ENCODE peak calls at places on chromosomes 12 and 14, in five cellular contexts. S is body of pancreas; R is heart right ventricle; O is CD8-positive, alpha-beta memory T cell; C is colonic mucosa. V is an unnamed sample.
A peak's percentile ranks its signal among the peaks of the same experiment; 100 is the strongest.

GRCh38 chr12:96099986-96100385 is 64.6 kb upstream of the LTA4H start:
- DNase-seq in C (no peak), S (no peak), R (no peak), O (no peak), V (no peak)

GRCh38 chr12:27277846-27278260 is 33.8 kb downstream of the STK38L start:
- DNase-seq in R (peak; percentile 82), C (peak; percentile 87), O (no peak), S (peak; percentile 29), V (no peak)

GRCh38 chr12:66684222-66684621 is 5.3 kb upstream of the GRIP1 start:
- DNase-seq in C (no peak), R (no peak), S (no peak), O (no peak), V (no peak)

GRCh38 chr12:19223695-19224094 is 94.2 kb downstream of the PLEKHA5 start:
- DNase-seq in C (no peak), O (no peak), S (no peak), R (no peak), V (no peak)

GRCh38 chr14:50816419-50817047 is 14.4 kb downstream of the NIN start:
- DNase-seq in O (no peak), C (no peak), S (no peak), R (peak; percentile 31), V (no peak)

GRCh38 chr14:89440997-89441909 is 24.2 kb upstream of the FOXN3 start:
- DNase-seq in R (no peak), O (no peak), C (no peak), S (no peak), V (no peak)

GRCh38 chr12:57095440-57095839 is 6.5 kb downstream of the NAB2 start:
- DNase-seq in S (no peak), O (no peak), C (no peak), R (no peak), V (no peak)

GRCh38 chr12:89648211-89648930 is 60.3 kb downstream of the ATP2B1 start:
- DNase-seq in O (no peak), S (no peak), R (no peak), C (no peak), V (no peak)

GRCh38 chr12:14260011-14260993 is 105.2 kb upstream of the ATF7IP start:
- DNase-seq in O (no peak), S (peak; percentile 96), R (peak; percentile 95), C (peak; percentile 94), V (no peak)

GRCh38 chr12:50520808-50521207 is 16.0 kb downstream of the DIP2B start:
- DNase-seq in S (no peak), O (no peak), R (peak; percentile 8), C (no peak), V (no peak)

GRCh38 chr12:19338405-19338804 is 100.9 kb upstream of the AEBP2 start:
- DNase-seq in C (no peak), O (no peak), R (no peak), S (no peak), V (no peak)

GRCh38 chr12:45775465-45775864 is 46.0 kb downstream of the ARID2 start:
- DNase-seq in C (no peak), O (no peak), S (no peak), R (no peak), V (no peak)

GRCh38 chr14:34237098-34237497 is 224.9 kb downstream of the SPTSSA start:
- DNase-seq in S (no peak), R (no peak), O (no peak), C (no peak), V (no peak)

GRCh38 chr12:114450511-114451300 is 44.8 kb upstream of the TBX5 start:
- DNase-seq in S (no peak), C (no peak), O (no peak), R (no peak), V (no peak)

GRCh38 chr12:12428961-12429657 is 72.2 kb downstream of the BORCS5 start:
- DNase-seq in O (no peak), R (no peak), S (no peak), C (no peak), V (no peak)

GRCh38 chr12:52613363-52614030 is 4.9 kb downstream of the KRT73 start:
- DNase-seq in S (no peak), R (no peak), C (peak; percentile 10), O (no peak), V (no peak)

GRCh38 chr14:91866061-91866460 is 1.3 kb downstream of the TC2N start:
- DNase-seq in S (no peak), C (no peak), R (no peak), O (no peak), V (peak; percentile 29)

GRCh38 chr14:68968721-68969120 is 10.4 kb downstream of the ACTN1 start:
- DNase-seq in R (no peak), C (no peak), O (no peak), S (no peak), V (no peak)
- H3K4me1 ChIP-seq in R (peaks cover 70% of the 10 kb centered on the region), C (peaks cover 35% of the 10 kb centered on the region), O (peaks cover 85% of the 10 kb centered on the region), S (peaks cover 79% of the 10 kb centered on the region), V (peaks cover 99% of the 10 kb centered on the region)

DNA sequence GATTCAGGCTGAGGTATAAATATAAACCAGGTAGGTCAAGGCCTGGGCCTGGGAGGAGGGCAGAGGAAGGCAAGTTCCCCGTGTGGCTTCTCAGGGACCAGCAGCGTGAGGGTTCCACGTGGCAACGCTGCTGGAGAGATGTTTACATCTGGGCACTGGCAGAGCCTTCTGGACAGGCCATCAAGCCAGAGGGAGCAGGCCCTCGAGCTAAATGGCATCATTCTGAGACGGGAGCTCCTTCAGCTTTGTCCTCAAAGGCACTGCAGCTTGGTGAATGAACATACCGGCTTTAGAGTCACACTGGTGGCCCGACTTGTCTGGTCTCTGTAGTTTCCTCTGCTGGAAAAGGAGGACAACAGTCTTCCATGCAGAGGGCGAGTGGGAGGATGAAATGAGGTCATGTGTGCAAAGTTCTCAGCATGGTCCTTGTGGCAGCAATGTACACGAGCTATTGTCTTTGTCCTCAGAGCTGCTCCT is 231.3 kb downstream of the ZFP36L1 start:
- DNase-seq in S (no peak), C (no peak), R (no peak), O (no peak), V (no peak)
- H3K4me1 ChIP-seq in S (peaks cover 47% of the 10 kb centered on the region), C (no peaks in the 10 kb centered on the region), R (peaks cover 32% of the 10 kb centered on the region), O (peaks cover 17% of the 10 kb centered on the region), V (peaks cover 35% of the 10 kb centered on the region)

DNA sequence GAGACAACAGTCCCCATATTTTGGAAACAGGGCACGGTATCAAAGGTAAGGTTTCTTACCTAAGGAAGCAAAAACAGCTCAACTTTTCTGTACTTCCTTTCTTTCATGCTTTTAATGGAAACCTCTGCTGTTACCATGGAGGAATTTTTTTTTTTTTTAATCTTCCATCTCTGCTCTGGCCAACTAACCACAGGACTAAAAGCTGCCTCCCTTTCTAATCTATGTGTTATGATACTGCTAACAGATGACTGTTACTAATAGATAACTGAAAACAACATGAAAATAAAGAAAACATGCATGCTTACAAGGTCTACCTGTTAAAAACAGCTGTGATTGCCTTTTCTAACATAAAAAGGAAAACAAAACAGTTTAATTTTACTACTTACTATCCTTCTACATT is 168.4 kb downstream of the SOX5 start:
- DNase-seq in O (no peak), R (no peak), C (no peak), S (no peak), V (no peak)
- H3K4me1 ChIP-seq in O (no peaks in the 10 kb centered on the region), R (no peaks in the 10 kb centered on the region), C (no peaks in the 10 kb centered on the region), S (no peaks in the 10 kb centered on the region), V (no peaks in the 10 kb centered on the region)

GRCh38 chr12:106107566-106107965 is 31.2 kb downstream of the NUAK1 start:
- DNase-seq in C (no peak), O (no peak), S (no peak), R (no peak), V (no peak)

GRCh38 chr12:106106129-106106566 is 32.6 kb downstream of the NUAK1 start:
- DNase-seq in R (peak; percentile 56), O (no peak), C (no peak), S (no peak), V (no peak)

GRCh38 chr12:106106892-106107291 is 31.9 kb downstream of the NUAK1 start:
- DNase-seq in O (no peak), C (peak; percentile 33), R (no peak), S (no peak), V (no peak)

GRCh38 chr12:106109168-106109910 is 29.4 kb downstream of the NUAK1 start:
- DNase-seq in C (no peak), O (no peak), R (no peak), S (no peak), V (no peak)

DNA sequence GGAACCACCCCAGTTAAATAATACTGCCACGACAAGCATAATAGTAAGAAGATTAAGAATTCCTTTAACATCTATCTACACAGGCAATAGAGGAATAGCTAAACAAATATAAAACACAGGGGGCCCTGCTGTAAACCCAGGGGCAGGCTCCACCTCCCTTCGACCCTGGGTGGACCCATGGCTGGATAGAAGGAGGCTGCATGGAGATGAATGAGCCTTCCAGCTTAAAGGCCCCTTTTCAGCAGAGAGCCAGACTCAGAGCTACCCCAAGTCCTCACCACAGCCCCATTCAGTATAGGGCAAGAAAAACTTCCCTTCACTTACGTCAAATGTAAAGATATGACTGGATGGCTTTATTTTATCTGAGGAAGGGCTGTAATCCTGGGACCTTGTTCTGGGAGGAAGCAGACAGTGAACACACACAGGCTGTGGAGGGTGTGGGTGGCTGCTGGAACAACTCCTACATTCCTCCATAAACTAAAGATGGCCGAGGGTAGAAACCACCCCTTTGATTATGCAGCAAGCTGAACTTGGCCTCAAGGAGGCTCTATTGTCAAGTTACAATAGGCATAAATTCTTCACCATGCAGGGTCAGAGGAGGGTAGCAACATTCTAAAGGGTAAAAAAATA is 30.5 kb downstream of the NUAK1 start:
- DNase-seq in C (peak; percentile 68), R (peak; percentile 51), S (no peak), O (no peak), V (no peak)
- H3K4me1 ChIP-seq in C (no peaks in the 10 kb centered on the region), R (peaks cover 92% of the 10 kb centered on the region), S (peaks cover 41% of the 10 kb centered on the region), O (no peaks in the 10 kb centered on the region), V (no peaks in the 10 kb centered on the region)

DNA sequence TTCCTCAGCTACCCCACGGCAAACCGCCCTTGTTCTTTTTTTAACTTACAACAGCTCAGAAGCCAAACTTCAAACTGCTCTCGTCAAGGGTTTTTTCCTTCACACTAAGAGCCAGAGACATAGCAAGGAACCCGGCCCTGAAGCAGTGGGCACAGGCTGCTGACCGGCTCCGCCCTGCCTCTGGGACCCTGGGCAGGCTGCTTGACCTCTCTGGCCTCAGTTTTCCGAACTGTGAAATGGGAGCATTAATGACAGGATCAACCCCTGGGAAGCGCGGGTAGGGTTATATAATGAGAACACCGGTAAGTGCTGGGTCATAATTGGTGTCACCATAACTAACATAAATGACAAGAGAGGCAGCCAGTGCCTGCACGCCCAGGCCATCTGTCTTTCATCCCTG is 21.2 kb upstream of the FZD10 start:
- DNase-seq in O (no peak), C (no peak), S (no peak), R (no peak), V (no peak)
- H3K4me1 ChIP-seq in O (no peaks in the 10 kb centered on the region), C (no peaks in the 10 kb centered on the region), S (no peaks in the 10 kb centered on the region), R (no peaks in the 10 kb centered on the region), V (no peaks in the 10 kb centered on the region)

DNA sequence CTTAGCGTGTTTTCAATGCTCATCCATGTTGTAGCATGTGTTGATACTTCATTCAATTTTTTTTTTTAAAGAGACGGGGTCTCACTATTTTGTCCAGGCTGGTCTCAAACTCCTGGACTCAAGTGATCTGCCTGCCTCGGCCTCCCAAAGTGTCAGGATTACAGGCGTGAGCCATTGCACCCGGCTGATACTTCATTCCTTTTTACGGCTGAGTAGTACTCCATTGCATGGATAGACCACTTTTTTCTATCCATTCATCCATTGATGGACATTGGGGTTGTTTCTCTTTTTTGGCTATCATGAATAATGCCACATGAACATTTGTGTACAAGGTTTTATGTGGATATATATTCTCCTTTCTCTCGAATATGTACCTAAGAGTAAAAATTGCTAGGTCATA is 1.2 kb downstream of the P2RX7 start:
- DNase-seq in C (no peak), O (no peak), R (no peak), S (no peak), V (no peak)
- H3K4me1 ChIP-seq in C (peaks cover 8% of the 10 kb centered on the region), O (peaks cover 34% of the 10 kb centered on the region), R (no peaks in the 10 kb centered on the region), S (peaks cover 17% of the 10 kb centered on the region), V (peaks cover 42% of the 10 kb centered on the region)